ENCODE peak calls at places on chromosome 22, in eight cellular contexts. One of them, this sample, is unnamed.

GRCh38 chr22:33923660-33924246 is 3.5 kb upstream of the LARGE1 start:
- DNase-seq in DND-41: peak
- DNase-seq in right lobe of liver: peak
- DNase-seq in colonic mucosa: peak
- DNase-seq in left ventricle myocardium inferior: no peak
- DNase-seq in astrocyte of the spinal cord: peak
- DNase-seq in transverse colon: peak
- DNase-seq in fibroblast of lung: peak
- DNase-seq in this sample: peak

GRCh38 chr22:31449521-31449920 is 40.1 kb downstream of the EIF4ENIF1 start:
- DNase-seq in left ventricle myocardium inferior: no peak
- DNase-seq in right lobe of liver: no peak
- DNase-seq in transverse colon: no peak
- DNase-seq in fibroblast of lung: no peak
- DNase-seq in DND-41: no peak
- DNase-seq in colonic mucosa: no peak
- DNase-seq in astrocyte of the spinal cord: no peak
- DNase-seq in this sample: no peak

GRCh38 chr22:38965614-38966378 is 8.4 kb downstream of the APOBEC3A start:
- DNase-seq in DND-41: no peak
- DNase-seq in colonic mucosa: no peak
- DNase-seq in astrocyte of the spinal cord: no peak
- DNase-seq in right lobe of liver: no peak
- DNase-seq in left ventricle myocardium inferior: no peak
- DNase-seq in fibroblast of lung: no peak
- DNase-seq in transverse colon: no peak
- DNase-seq in this sample: no peak

GRCh38 chr22:34430386-34430785 is 510.1 kb upstream of the LARGE1 start:
- DNase-seq in right lobe of liver: no peak
- DNase-seq in colonic mucosa: no peak
- DNase-seq in left ventricle myocardium inferior: no peak
- DNase-seq in transverse colon: no peak
- DNase-seq in DND-41: no peak
- DNase-seq in fibroblast of lung: no peak
- DNase-seq in astrocyte of the spinal cord: no peak
- DNase-seq in this sample: no peak

GRCh38 chr22:28381427-28382167 is 298.0 kb downstream of the TTC28 start:
- DNase-seq in transverse colon: no peak
- DNase-seq in astrocyte of the spinal cord: peak
- DNase-seq in colonic mucosa: no peak
- DNase-seq in fibroblast of lung: peak
- DNase-seq in left ventricle myocardium inferior: no peak
- DNase-seq in right lobe of liver: no peak
- DNase-seq in DND-41: no peak
- DNase-seq in this sample: no peak

GRCh38 chr22:45329536-45329936 is 19.8 kb downstream of the FAM118A start:
- DNase-seq in fibroblast of lung: no peak
- DNase-seq in DND-41: no peak
- DNase-seq in astrocyte of the spinal cord: no peak
- DNase-seq in colonic mucosa: no peak
- DNase-seq in left ventricle myocardium inferior: peak
- DNase-seq in transverse colon: no peak
- DNase-seq in right lobe of liver: peak
- DNase-seq in this sample: no peak

GRCh38 chr22:35344956-35345690 is 35.8 kb upstream of the HMOX1 start:
- DNase-seq in DND-41: no peak
- DNase-seq in astrocyte of the spinal cord: no peak
- DNase-seq in colonic mucosa: no peak
- DNase-seq in left ventricle myocardium inferior: no peak
- DNase-seq in transverse colon: peak
- DNase-seq in right lobe of liver: no peak
- DNase-seq in fibroblast of lung: no peak
- DNase-seq in this sample: peak

GRCh38 chr22:32841175-32841574 is 39.7 kb downstream of the TIMP3 start:
- DNase-seq in astrocyte of the spinal cord: no peak
- DNase-seq in fibroblast of lung: no peak
- DNase-seq in right lobe of liver: no peak
- DNase-seq in DND-41: no peak
- DNase-seq in colonic mucosa: no peak
- DNase-seq in left ventricle myocardium inferior: no peak
- DNase-seq in transverse colon: no peak
- DNase-seq in this sample: no peak

GRCh38 chr22:41574847-41575381 is 14.1 kb downstream of the CSDC2 start:
- DNase-seq in transverse colon: peak
- DNase-seq in DND-41: no peak
- DNase-seq in left ventricle myocardium inferior: peak
- DNase-seq in fibroblast of lung: no peak
- DNase-seq in astrocyte of the spinal cord: no peak
- DNase-seq in right lobe of liver: no peak
- DNase-seq in colonic mucosa: peak
- DNase-seq in this sample: no peak

GRCh38 chr22:29647954-29648737 is 44.7 kb downstream of the NF2 start:
- DNase-seq in fibroblast of lung: no peak
- DNase-seq in DND-41: no peak
- DNase-seq in astrocyte of the spinal cord: no peak
- DNase-seq in right lobe of liver: peak
- DNase-seq in transverse colon: no peak
- DNase-seq in colonic mucosa: no peak
- DNase-seq in left ventricle myocardium inferior: no peak
- DNase-seq in this sample: no peak
- H3K4me3 ChIP-seq in fibroblast of lung: no peak
- H3K4me3 ChIP-seq in DND-41: no peak
- H3K4me3 ChIP-seq in astrocyte of the spinal cord: no peak
- H3K4me3 ChIP-seq in right lobe of liver: no peak
- H3K4me3 ChIP-seq in transverse colon: no peak
- H3K4me3 ChIP-seq in colonic mucosa: no peak
- H3K4me3 ChIP-seq in left ventricle myocardium inferior: no peak
- H3K4me3 ChIP-seq in this sample: no peak

GRCh38 chr22:47190957-47191323 is 428.5 kb downstream of the TBC1D22A start:
- DNase-seq in transverse colon: no peak
- DNase-seq in fibroblast of lung: no peak
- DNase-seq in astrocyte of the spinal cord: no peak
- DNase-seq in left ventricle myocardium inferior: no peak
- DNase-seq in colonic mucosa: no peak
- DNase-seq in right lobe of liver: peak
- DNase-seq in DND-41: no peak
- DNase-seq in this sample: no peak
- TF ChIP-seq CTCF in transverse colon: no peak
- TF ChIP-seq CTCF in fibroblast of lung: no peak
- TF ChIP-seq CTCF in astrocyte of the spinal cord: no peak
- TF ChIP-seq CTCF in left ventricle myocardium inferior: no peak
- TF ChIP-seq CTCF in colonic mucosa: no peak
- TF ChIP-seq CTCF in right lobe of liver: no peak
- TF ChIP-seq CTCF in DND-41: no peak
- TF ChIP-seq CTCF in this sample: no peak

GRCh38 chr22:37842015-37842793 is 1.9 kb downstream of the ANKRD54 start:
- DNase-seq in astrocyte of the spinal cord: no peak
- DNase-seq in right lobe of liver: no peak
- DNase-seq in fibroblast of lung: no peak
- DNase-seq in transverse colon: no peak
- DNase-seq in colonic mucosa: peak
- DNase-seq in left ventricle myocardium inferior: no peak
- DNase-seq in DND-41: no peak
- DNase-seq in this sample: no peak
- H3K4me3 ChIP-seq in astrocyte of the spinal cord: no peak
- H3K4me3 ChIP-seq in right lobe of liver: no peak
- H3K4me3 ChIP-seq in fibroblast of lung: no peak
- H3K4me3 ChIP-seq in transverse colon: no peak
- H3K4me3 ChIP-seq in colonic mucosa: no peak
- H3K4me3 ChIP-seq in left ventricle myocardium inferior: peak
- H3K4me3 ChIP-seq in DND-41: peak
- H3K4me3 ChIP-seq in this sample: no peak

GRCh38 chr22:48782817-48783511 is 1044.7 kb downstream of the BRD1 start:
- DNase-seq in DND-41: no peak
- DNase-seq in colonic mucosa: no peak
- DNase-seq in astrocyte of the spinal cord: no peak
- DNase-seq in fibroblast of lung: no peak
- DNase-seq in transverse colon: no peak
- DNase-seq in right lobe of liver: no peak
- DNase-seq in left ventricle myocardium inferior: no peak
- DNase-seq in this sample: no peak
- TF ChIP-seq CTCF in DND-41: peak
- TF ChIP-seq CTCF in colonic mucosa: no peak
- TF ChIP-seq CTCF in astrocyte of the spinal cord: no peak
- TF ChIP-seq CTCF in fibroblast of lung: no peak
- TF ChIP-seq CTCF in transverse colon: no peak
- TF ChIP-seq CTCF in right lobe of liver: no peak
- TF ChIP-seq CTCF in left ventricle myocardium inferior: peak
- TF ChIP-seq CTCF in this sample: no peak

DNA sequence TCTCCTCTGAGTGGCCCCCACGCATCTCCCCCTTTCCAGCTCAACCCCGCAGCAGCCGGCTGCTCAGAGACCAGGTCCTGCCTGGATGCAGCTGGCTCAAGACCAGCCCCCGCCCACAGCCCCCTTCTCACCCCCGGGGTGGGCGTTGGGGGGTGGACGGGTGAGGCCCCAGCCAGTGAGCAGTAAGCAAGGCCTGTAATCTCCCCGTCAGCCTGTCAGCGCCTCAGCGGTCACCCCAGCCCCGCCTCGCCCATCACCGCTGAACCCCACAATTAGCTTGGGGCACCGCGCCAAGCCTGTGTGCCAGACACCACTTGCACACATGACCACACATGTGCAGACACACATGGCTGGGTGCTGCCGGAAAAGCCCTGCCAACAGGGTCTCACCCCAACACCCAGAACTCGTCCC is 5.9 kb downstream of the PLXNB2 start:
- DNase-seq in colonic mucosa: no peak
- DNase-seq in right lobe of liver: no peak
- DNase-seq in DND-41: no peak
- DNase-seq in transverse colon: peak
- DNase-seq in astrocyte of the spinal cord: no peak
- DNase-seq in left ventricle myocardium inferior: no peak
- DNase-seq in fibroblast of lung: no peak
- DNase-seq in this sample: peak
- H3K4me3 ChIP-seq in colonic mucosa: no peak
- H3K4me3 ChIP-seq in right lobe of liver: no peak
- H3K4me3 ChIP-seq in DND-41: no peak
- H3K4me3 ChIP-seq in transverse colon: no peak
- H3K4me3 ChIP-seq in astrocyte of the spinal cord: no peak
- H3K4me3 ChIP-seq in left ventricle myocardium inferior: peak
- H3K4me3 ChIP-seq in fibroblast of lung: peak
- H3K4me3 ChIP-seq in this sample: no peak

GRCh38 chr22:37001826-37002225 is 17.4 kb downstream of the TST start:
- DNase-seq in DND-41: no peak
- DNase-seq in fibroblast of lung: no peak
- DNase-seq in left ventricle myocardium inferior: no peak
- DNase-seq in astrocyte of the spinal cord: no peak
- DNase-seq in colonic mucosa: no peak
- DNase-seq in right lobe of liver: peak
- DNase-seq in transverse colon: no peak
- DNase-seq in this sample: no peak

GRCh38 chr22:37000676-37001534 is 18.3 kb downstream of the TST start:
- DNase-seq in colonic mucosa: no peak
- DNase-seq in transverse colon: no peak
- DNase-seq in left ventricle myocardium inferior: no peak
- DNase-seq in fibroblast of lung: no peak
- DNase-seq in DND-41: no peak
- DNase-seq in astrocyte of the spinal cord: no peak
- DNase-seq in right lobe of liver: no peak
- DNase-seq in this sample: no peak

GRCh38 chr22:36998620-36999351 is 20.5 kb downstream of the TST start:
- DNase-seq in right lobe of liver: no peak
- DNase-seq in fibroblast of lung: no peak
- DNase-seq in transverse colon: peak
- DNase-seq in DND-41: no peak
- DNase-seq in colonic mucosa: no peak
- DNase-seq in left ventricle myocardium inferior: no peak
- DNase-seq in astrocyte of the spinal cord: no peak
- DNase-seq in this sample: no peak

GRCh38 chr22:36999463-36999862 is 19.8 kb downstream of the TST start:
- DNase-seq in DND-41: no peak
- DNase-seq in transverse colon: no peak
- DNase-seq in fibroblast of lung: no peak
- DNase-seq in astrocyte of the spinal cord: no peak
- DNase-seq in left ventricle myocardium inferior: no peak
- DNase-seq in colonic mucosa: no peak
- DNase-seq in right lobe of liver: no peak
- DNase-seq in this sample: no peak

DNA sequence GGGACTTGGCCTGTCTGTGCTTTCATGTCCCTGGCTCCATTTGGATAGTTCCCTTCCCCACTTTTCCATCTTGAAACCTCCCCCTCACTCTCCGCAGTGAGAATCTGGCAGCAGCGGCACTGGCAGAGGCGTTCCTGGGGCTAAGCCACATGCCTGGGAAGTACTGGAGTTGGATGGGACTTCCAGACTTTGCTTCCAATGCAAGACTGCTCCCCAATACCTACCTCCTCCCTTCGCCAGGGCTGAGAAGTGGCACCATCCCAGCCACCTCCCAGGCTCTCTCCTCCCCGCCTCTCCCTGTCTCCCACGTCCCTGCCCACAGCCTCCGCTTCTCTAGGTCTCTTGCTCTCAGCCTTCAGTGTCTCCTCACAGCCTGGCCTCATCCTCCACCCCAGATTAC is 16.6 kb downstream of the TST start:
- DNase-seq in transverse colon: no peak
- DNase-seq in astrocyte of the spinal cord: no peak
- DNase-seq in fibroblast of lung: no peak
- DNase-seq in colonic mucosa: no peak
- DNase-seq in right lobe of liver: peak
- DNase-seq in left ventricle myocardium inferior: no peak
- DNase-seq in DND-41: no peak
- DNase-seq in this sample: no peak
- TF ChIP-seq CTCF in transverse colon: no peak
- TF ChIP-seq CTCF in astrocyte of the spinal cord: no peak
- TF ChIP-seq CTCF in fibroblast of lung: no peak
- TF ChIP-seq CTCF in colonic mucosa: no peak
- TF ChIP-seq CTCF in right lobe of liver: no peak
- TF ChIP-seq CTCF in left ventricle myocardium inferior: no peak
- TF ChIP-seq CTCF in DND-41: no peak
- TF ChIP-seq CTCF in this sample: no peak

DNA sequence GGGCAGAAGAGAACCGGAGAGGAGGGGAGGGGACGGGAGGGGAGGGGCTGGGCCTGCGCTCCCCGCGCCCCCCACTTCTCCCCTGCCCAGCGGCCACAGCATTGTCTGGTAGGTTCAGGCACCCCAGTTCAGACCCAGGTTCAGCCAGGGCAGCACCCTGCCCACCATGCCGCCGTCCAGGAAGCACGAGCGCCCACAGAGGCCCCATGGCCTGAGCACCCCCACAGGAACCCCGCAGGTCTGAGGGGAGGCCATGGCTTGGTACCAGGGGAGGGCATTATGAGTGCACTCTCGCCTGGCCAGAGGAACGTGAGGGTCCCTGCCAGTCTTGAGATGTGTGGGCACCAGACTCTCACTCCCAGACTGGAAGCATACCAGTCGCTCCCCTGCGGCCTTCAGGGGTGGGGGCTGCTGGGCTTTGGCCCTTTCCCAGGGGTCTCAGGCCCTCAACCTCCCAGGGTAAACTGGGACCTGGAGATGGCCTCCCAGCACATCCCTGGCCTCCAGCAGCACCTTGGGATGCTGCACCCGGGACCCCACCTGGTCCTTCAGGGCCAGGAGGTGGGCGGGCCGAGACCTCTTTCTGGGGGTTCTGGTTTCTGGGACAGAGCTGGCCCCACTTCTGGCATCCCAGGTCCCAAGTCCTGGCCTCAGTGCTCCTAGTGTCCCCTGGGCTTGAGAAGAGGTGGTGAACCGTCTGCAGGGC is 598 bp upstream of the PLXNB2 start:
- DNase-seq in astrocyte of the spinal cord: no peak
- DNase-seq in right lobe of liver: no peak
- DNase-seq in left ventricle myocardium inferior: no peak
- DNase-seq in DND-41: no peak
- DNase-seq in transverse colon: no peak
- DNase-seq in fibroblast of lung: no peak
- DNase-seq in colonic mucosa: peak
- DNase-seq in this sample: no peak
- H3K4me3 ChIP-seq in astrocyte of the spinal cord: no peak
- H3K4me3 ChIP-seq in right lobe of liver: no peak
- H3K4me3 ChIP-seq in left ventricle myocardium inferior: peak
- H3K4me3 ChIP-seq in DND-41: no peak
- H3K4me3 ChIP-seq in transverse colon: no peak
- H3K4me3 ChIP-seq in fibroblast of lung: no peak
- H3K4me3 ChIP-seq in colonic mucosa: no peak
- H3K4me3 ChIP-seq in this sample: no peak

GRCh38 chr22:24155597-24156145 is 25.6 kb upstream of the SUSD2 start:
- DNase-seq in fibroblast of lung: peak
- DNase-seq in transverse colon: peak
- DNase-seq in colonic mucosa: peak
- DNase-seq in DND-41: peak
- DNase-seq in left ventricle myocardium inferior: peak
- DNase-seq in astrocyte of the spinal cord: peak
- DNase-seq in right lobe of liver: peak
- DNase-seq in this sample: peak
- TF ChIP-seq CTCF in fibroblast of lung: peak
- TF ChIP-seq CTCF in transverse colon: peak
- TF ChIP-seq CTCF in colonic mucosa: peak
- TF ChIP-seq CTCF in DND-41: peak
- TF ChIP-seq CTCF in left ventricle myocardium inferior: peak
- TF ChIP-seq CTCF in astrocyte of the spinal cord: peak
- TF ChIP-seq CTCF in right lobe of liver: peak
- TF ChIP-seq CTCF in this sample: peak

This sample was measured in GM12865.